ENCODE peak calls at places on chromosomes 7 and 10, in eight cellular contexts. One of them, this sample, is unnamed.

GRCh38 chr7:108455524-108455832 is 758 bp downstream of the NRCAM start:
- DNase-seq in upper lobe of right lung: peak
- DNase-seq in Panc1: no peak
- DNase-seq in endothelial cell: no peak
- DNase-seq in suprapubic skin: no peak
- DNase-seq in nephron progenitor cell: no peak
- DNase-seq in GM13976: no peak
- DNase-seq in testis: peak
- DNase-seq in this sample: peak

GRCh38 chr7:23955145-23955544 is 245.1 kb downstream of the STK31 start:
- DNase-seq in upper lobe of right lung: no peak
- DNase-seq in Panc1: no peak
- DNase-seq in endothelial cell: no peak
- DNase-seq in suprapubic skin: no peak
- DNase-seq in nephron progenitor cell: no peak
- DNase-seq in GM13976: no peak
- DNase-seq in testis: no peak
- DNase-seq in this sample: no peak

GRCh38 chr7:155764432-155764798 is 47.8 kb downstream of the SHH start:
- DNase-seq in upper lobe of right lung: no peak
- DNase-seq in Panc1: no peak
- DNase-seq in endothelial cell: no peak
- DNase-seq in suprapubic skin: no peak
- DNase-seq in nephron progenitor cell: no peak
- DNase-seq in GM13976: peak
- DNase-seq in testis: no peak
- DNase-seq in this sample: no peak

GRCh38 chr10:114220281-114220680 is 18.8 kb upstream of the VWA2 start:
- DNase-seq in upper lobe of right lung: no peak
- DNase-seq in Panc1: no peak
- DNase-seq in endothelial cell: no peak
- DNase-seq in suprapubic skin: no peak
- DNase-seq in nephron progenitor cell: no peak
- DNase-seq in GM13976: no peak
- DNase-seq in testis: no peak
- DNase-seq in this sample: no peak

GRCh38 chr10:96673318-96674099 is 46.8 kb downstream of the PIK3AP1 start:
- DNase-seq in upper lobe of right lung: peak
- DNase-seq in Panc1: no peak
- DNase-seq in endothelial cell: no peak
- DNase-seq in suprapubic skin: no peak
- DNase-seq in nephron progenitor cell: peak
- DNase-seq in GM13976: no peak
- DNase-seq in testis: peak
- DNase-seq in this sample: no peak

GRCh38 chr10:33214174-33214573 is 120.3 kb downstream of the NRP1 start:
- DNase-seq in upper lobe of right lung: no peak
- DNase-seq in Panc1: no peak
- DNase-seq in endothelial cell: no peak
- DNase-seq in suprapubic skin: no peak
- DNase-seq in nephron progenitor cell: no peak
- DNase-seq in GM13976: no peak
- DNase-seq in testis: no peak
- DNase-seq in this sample: no peak

GRCh38 chr7:128121731-128122576 is 90.7 kb upstream of the LRRC4 start:
- DNase-seq in upper lobe of right lung: no peak
- DNase-seq in Panc1: no peak
- DNase-seq in endothelial cell: no peak
- DNase-seq in suprapubic skin: no peak
- DNase-seq in nephron progenitor cell: peak
- DNase-seq in GM13976: no peak
- DNase-seq in testis: peak
- DNase-seq in this sample: no peak

GRCh38 chr7:151520419-151521229 is 929 bp upstream of the RHEB start:
- DNase-seq in upper lobe of right lung: peak
- DNase-seq in Panc1: no peak
- DNase-seq in endothelial cell: peak
- DNase-seq in suprapubic skin: peak
- DNase-seq in nephron progenitor cell: peak
- DNase-seq in GM13976: peak
- DNase-seq in testis: peak
- DNase-seq in this sample: no peak

GRCh38 chr10:74177140-74177677 is 26.2 kb downstream of the ADK start:
- DNase-seq in upper lobe of right lung: peak
- DNase-seq in Panc1: peak
- DNase-seq in endothelial cell: no peak
- DNase-seq in suprapubic skin: no peak
- DNase-seq in nephron progenitor cell: no peak
- DNase-seq in GM13976: peak
- DNase-seq in testis: peak
- DNase-seq in this sample: no peak

GRCh38 chr10:76329891-76330575 is 898.6 kb downstream of the LRMDA start:
- DNase-seq in upper lobe of right lung: no peak
- DNase-seq in Panc1: no peak
- DNase-seq in endothelial cell: no peak
- DNase-seq in suprapubic skin: no peak
- DNase-seq in nephron progenitor cell: no peak
- DNase-seq in GM13976: no peak
- DNase-seq in testis: no peak
- DNase-seq in this sample: no peak

GRCh38 chr7:47878662-47879061 is 69.6 kb downstream of the PKD1L1 start:
- DNase-seq in upper lobe of right lung: no peak
- DNase-seq in Panc1: no peak
- DNase-seq in endothelial cell: no peak
- DNase-seq in suprapubic skin: no peak
- DNase-seq in nephron progenitor cell: no peak
- DNase-seq in GM13976: no peak
- DNase-seq in testis: peak
- DNase-seq in this sample: no peak

GRCh38 chr10:124996127-124996853 is 54.4 kb downstream of the ZRANB1 start:
- DNase-seq in upper lobe of right lung: no peak
- DNase-seq in Panc1: no peak
- DNase-seq in endothelial cell: no peak
- DNase-seq in suprapubic skin: peak
- DNase-seq in nephron progenitor cell: no peak
- DNase-seq in GM13976: peak
- DNase-seq in testis: no peak
- DNase-seq in this sample: peak

GRCh38 chr7:73560035-73560835 is 2.7 kb upstream of the BCL7B start:
- DNase-seq in upper lobe of right lung: no peak
- DNase-seq in Panc1: peak
- DNase-seq in endothelial cell: no peak
- DNase-seq in suprapubic skin: no peak
- DNase-seq in nephron progenitor cell: no peak
- DNase-seq in GM13976: peak
- DNase-seq in testis: no peak
- DNase-seq in this sample: no peak

GRCh38 chr10:63707254-63707910 is 186.2 kb downstream of the REEP3 start:
- DNase-seq in upper lobe of right lung: no peak
- DNase-seq in Panc1: peak
- DNase-seq in endothelial cell: no peak
- DNase-seq in suprapubic skin: no peak
- DNase-seq in nephron progenitor cell: no peak
- DNase-seq in GM13976: peak
- DNase-seq in testis: no peak
- DNase-seq in this sample: no peak

GRCh38 chr7:116569737-116570136 is 44.9 kb downstream of the CAV1 start:
- DNase-seq in upper lobe of right lung: no peak
- DNase-seq in Panc1: no peak
- DNase-seq in endothelial cell: no peak
- DNase-seq in suprapubic skin: no peak
- DNase-seq in nephron progenitor cell: no peak
- DNase-seq in GM13976: no peak
- DNase-seq in testis: no peak
- DNase-seq in this sample: no peak

GRCh38 chr7:65325793-65326432 is 47.7 kb upstream of the ZNF92 start:
- DNase-seq in upper lobe of right lung: no peak
- DNase-seq in Panc1: no peak
- DNase-seq in endothelial cell: no peak
- DNase-seq in suprapubic skin: no peak
- DNase-seq in nephron progenitor cell: no peak
- DNase-seq in GM13976: no peak
- DNase-seq in testis: no peak
- DNase-seq in this sample: no peak

GRCh38 chr10:34584164-34584563 is 230.9 kb downstream of the PARD3 start:
- DNase-seq in upper lobe of right lung: no peak
- DNase-seq in Panc1: no peak
- DNase-seq in endothelial cell: no peak
- DNase-seq in suprapubic skin: no peak
- DNase-seq in nephron progenitor cell: no peak
- DNase-seq in GM13976: no peak
- DNase-seq in testis: no peak
- DNase-seq in this sample: no peak

GRCh38 chr7:132145466-132145865 is 430.8 kb downstream of the PLXNA4 start:
- DNase-seq in upper lobe of right lung: no peak
- DNase-seq in Panc1: peak
- DNase-seq in endothelial cell: no peak
- DNase-seq in suprapubic skin: no peak
- DNase-seq in nephron progenitor cell: no peak
- DNase-seq in GM13976: no peak
- DNase-seq in testis: no peak
- DNase-seq in this sample: no peak

GRCh38 chr7:82468435-82468834 is 24.9 kb upstream of the CACNA2D1 start:
- DNase-seq in upper lobe of right lung: no peak
- DNase-seq in Panc1: no peak
- DNase-seq in endothelial cell: no peak
- DNase-seq in suprapubic skin: no peak
- DNase-seq in nephron progenitor cell: no peak
- DNase-seq in GM13976: no peak
- DNase-seq in testis: no peak
- DNase-seq in this sample: no peak

GRCh38 chr7:87047-87446 is 105.3 kb upstream of the FAM20C start:
- DNase-seq in upper lobe of right lung: no peak
- DNase-seq in Panc1: no peak
- DNase-seq in endothelial cell: no peak
- DNase-seq in suprapubic skin: no peak
- DNase-seq in nephron progenitor cell: no peak
- DNase-seq in GM13976: no peak
- DNase-seq in testis: no peak
- DNase-seq in this sample: no peak

GRCh38 chr7:81482600-81483186 is 287.2 kb downstream of the HGF start:
- DNase-seq in upper lobe of right lung: no peak
- DNase-seq in Panc1: no peak
- DNase-seq in endothelial cell: no peak
- DNase-seq in suprapubic skin: no peak
- DNase-seq in nephron progenitor cell: no peak
- DNase-seq in GM13976: peak
- DNase-seq in testis: no peak
- DNase-seq in this sample: no peak

GRCh38 chr10:100569687-100570517 is 34.2 kb downstream of the HIF1AN start:
- DNase-seq in upper lobe of right lung: no peak
- DNase-seq in Panc1: no peak
- DNase-seq in endothelial cell: peak
- DNase-seq in suprapubic skin: no peak
- DNase-seq in nephron progenitor cell: peak
- DNase-seq in GM13976: no peak
- DNase-seq in testis: peak
- DNase-seq in this sample: no peak
- TF ChIP-seq CTCF in upper lobe of right lung: no peak
- TF ChIP-seq CTCF in Panc1: no peak
- TF ChIP-seq CTCF in endothelial cell: peak
- TF ChIP-seq CTCF in suprapubic skin: no peak
- TF ChIP-seq CTCF in nephron progenitor cell: peak
- TF ChIP-seq CTCF in GM13976: peak
- TF ChIP-seq CTCF in testis: no peak
- TF ChIP-seq CTCF in this sample: no peak

GRCh38 chr10:93110472-93111146 is 36.9 kb downstream of the CYP26A1 start:
- DNase-seq in upper lobe of right lung: no peak
- DNase-seq in Panc1: no peak
- DNase-seq in endothelial cell: no peak
- DNase-seq in suprapubic skin: no peak
- DNase-seq in nephron progenitor cell: no peak
- DNase-seq in GM13976: no peak
- DNase-seq in testis: no peak
- DNase-seq in this sample: no peak

GRCh38 chr10:93113042-93113441 is 39.3 kb downstream of the CYP26A1 start:
- DNase-seq in upper lobe of right lung: no peak
- DNase-seq in Panc1: no peak
- DNase-seq in endothelial cell: no peak
- DNase-seq in suprapubic skin: no peak
- DNase-seq in nephron progenitor cell: no peak
- DNase-seq in GM13976: no peak
- DNase-seq in testis: no peak
- DNase-seq in this sample: no peak

GRCh38 chr10:93121311-93121710 is 47.6 kb downstream of the CYP26A1 start:
- DNase-seq in upper lobe of right lung: no peak
- DNase-seq in Panc1: no peak
- DNase-seq in endothelial cell: no peak
- DNase-seq in suprapubic skin: no peak
- DNase-seq in nephron progenitor cell: no peak
- DNase-seq in GM13976: no peak
- DNase-seq in testis: no peak
- DNase-seq in this sample: no peak

GRCh38 chr10:93115661-93116383 is 42.1 kb downstream of the CYP26A1 start:
- DNase-seq in upper lobe of right lung: peak
- DNase-seq in Panc1: peak
- DNase-seq in endothelial cell: peak
- DNase-seq in suprapubic skin: no peak
- DNase-seq in nephron progenitor cell: peak
- DNase-seq in GM13976: peak
- DNase-seq in testis: peak
- DNase-seq in this sample: no peak
- TF ChIP-seq CTCF in upper lobe of right lung: peak
- TF ChIP-seq CTCF in Panc1: peak
- TF ChIP-seq CTCF in endothelial cell: peak
- TF ChIP-seq CTCF in suprapubic skin: no peak
- TF ChIP-seq CTCF in nephron progenitor cell: no peak
- TF ChIP-seq CTCF in GM13976: peak
- TF ChIP-seq CTCF in testis: no peak
- TF ChIP-seq CTCF in this sample: peak

GRCh38 chr7:68176974-68177373 is 1180.3 kb downstream of the TYW1 start:
- DNase-seq in upper lobe of right lung: no peak
- DNase-seq in Panc1: peak
- DNase-seq in endothelial cell: no peak
- DNase-seq in suprapubic skin: no peak
- DNase-seq in nephron progenitor cell: peak
- DNase-seq in GM13976: peak
- DNase-seq in testis: peak
- DNase-seq in this sample: peak
- TF ChIP-seq CTCF in upper lobe of right lung: peak
- TF ChIP-seq CTCF in Panc1: peak
- TF ChIP-seq CTCF in endothelial cell: no peak
- TF ChIP-seq CTCF in suprapubic skin: no peak
- TF ChIP-seq CTCF in nephron progenitor cell: peak
- TF ChIP-seq CTCF in GM13976: peak
- TF ChIP-seq CTCF in testis: peak
- TF ChIP-seq CTCF in this sample: peak

DNA sequence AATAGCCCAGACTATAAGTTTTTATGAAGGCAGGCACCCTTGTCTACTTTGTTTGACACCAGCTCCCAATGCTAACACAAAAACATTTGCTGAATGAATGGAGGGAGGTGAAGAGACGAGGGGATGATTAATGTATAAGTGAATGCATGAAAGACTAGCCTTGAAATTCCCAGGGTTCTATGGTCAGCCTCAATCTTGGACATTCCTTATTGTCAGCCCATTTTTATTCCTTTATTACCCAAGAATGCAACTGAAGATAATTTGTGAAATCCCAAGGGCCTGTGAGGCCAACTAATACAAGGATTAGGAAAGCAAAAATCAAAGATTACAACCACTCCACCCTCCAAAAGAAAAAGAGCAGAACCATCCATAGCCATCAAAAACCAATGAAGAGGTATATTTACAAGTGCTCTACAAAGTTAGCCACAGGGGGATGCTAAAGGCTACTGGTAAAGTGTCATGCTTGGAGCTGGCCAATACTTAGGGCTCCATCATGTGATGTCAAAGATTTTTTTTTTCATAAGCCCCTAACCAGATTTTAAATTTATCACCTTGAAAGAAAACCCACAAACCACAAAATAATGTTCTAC is 40.0 kb upstream of the ASAH2 start:
- DNase-seq in upper lobe of right lung: no peak
- DNase-seq in Panc1: no peak
- DNase-seq in endothelial cell: no peak
- DNase-seq in suprapubic skin: no peak
- DNase-seq in nephron progenitor cell: no peak
- DNase-seq in GM13976: peak
- DNase-seq in testis: no peak
- DNase-seq in this sample: no peak
- TF ChIP-seq CTCF in upper lobe of right lung: peak
- TF ChIP-seq CTCF in Panc1: no peak
- TF ChIP-seq CTCF in endothelial cell: no peak
- TF ChIP-seq CTCF in suprapubic skin: no peak
- TF ChIP-seq CTCF in nephron progenitor cell: no peak
- TF ChIP-seq CTCF in GM13976: peak
- TF ChIP-seq CTCF in testis: peak
- TF ChIP-seq CTCF in this sample: peak

This sample was measured in chondrocyte.